ENCODE peak calls at places on chromosomes 3 and 15, in five cellular contexts. B, H, C, E and U are unnamed samples. For H3K4me1, the result is how much of the 10 kb centered on the place peaks cover.

GRCh38 chr15:84611631-84612030 is 10.8 kb downstream of the ZSCAN2 start:
- DNase-seq in B (peak), H (no peak), C (no peak), E (no peak), U (no peak)

GRCh38 chr15:90915216-90915807 is 12.2 kb downstream of the MAN2A2 start:
- DNase-seq in B (no peak), H (no peak), C (no peak), E (no peak), U (no peak)

GRCh38 chr3:120498947-120499346 is 48.2 kb upstream of the FSTL1 start:
- DNase-seq in B (peak), H (no peak), C (no peak), E (no peak), U (peak)

GRCh38 chr15:82178061-82178460 is 84.5 kb downstream of the EFL1 start:
- DNase-seq in B (peak), H (no peak), C (no peak), E (no peak), U (no peak)

GRCh38 chr3:171314341-171314740 is 145.9 kb downstream of the TNIK start:
- DNase-seq in B (no peak), H (no peak), C (no peak), E (no peak), U (no peak)

GRCh38 chr3:61979645-61980430 is 393.5 kb downstream of the FEZF2 start:
- DNase-seq in B (no peak), H (no peak), C (no peak), E (no peak), U (no peak)

GRCh38 chr3:30162579-30162978 is 443.8 kb upstream of the TGFBR2 start:
- DNase-seq in B (peak), H (no peak), C (no peak), E (no peak), U (no peak)

GRCh38 chr15:73225358-73226015 is 143.3 kb downstream of the HCN4 start:
- DNase-seq in B (no peak), H (no peak), C (no peak), E (no peak), U (no peak)

GRCh38 chr3:47420511-47421484 is 40.0 kb downstream of the PTPN23 start:
- DNase-seq in B (peak), H (peak), C (peak), E (peak), U (peak)

GRCh38 chr3:122680381-122681293 is at the start of gene PARP14:
- DNase-seq in B (peak), H (no peak), C (peak), E (peak), U (peak)

GRCh38 chr3:182682263-182683229 is 110.8 kb upstream of the ATP11B start:
- DNase-seq in B (peak), H (no peak), C (no peak), E (peak), U (no peak)

GRCh38 chr3:33658039-33658438 is 60.0 kb downstream of the CLASP2 start:
- DNase-seq in B (no peak), H (no peak), C (no peak), E (no peak), U (no peak)
- H3K4me3 ChIP-seq in B (no peak), H (no peak), C (peak), E (peak), U (no peak)

DNA sequence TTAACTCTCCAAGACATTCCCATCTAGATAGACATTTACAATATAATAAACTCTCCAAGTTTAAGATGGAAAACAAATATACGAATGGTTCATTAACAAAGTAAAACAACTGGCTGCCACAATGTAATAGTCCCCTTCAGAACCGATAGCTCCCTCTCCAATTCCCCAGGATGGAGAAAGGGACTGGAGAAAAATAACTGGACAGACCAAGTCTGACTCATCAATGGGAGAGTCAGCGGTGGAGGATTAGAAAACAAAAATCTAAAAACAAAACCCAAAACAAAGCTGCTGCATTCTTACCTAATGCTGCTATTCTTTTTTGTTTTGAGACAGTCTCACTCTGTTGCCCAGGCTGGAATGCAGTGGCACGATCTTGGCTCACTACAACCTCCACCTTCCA is 468.1 kb downstream of the SHQ1 start:
- DNase-seq in B (peak), H (no peak), C (no peak), E (no peak), U (no peak)
- H3K4me1 ChIP-seq in B (under half), H (under half), C (under half), E (under half), U (under half)

GRCh38 chr3:11136871-11137626 is 17.2 kb upstream of the HRH1 start:
- DNase-seq in B (peak), H (no peak), C (peak), E (no peak), U (peak)

GRCh38 chr3:11136116-11136515 is 18.2 kb upstream of the HRH1 start:
- DNase-seq in B (peak), H (no peak), C (peak), E (no peak), U (no peak)

GRCh38 chr3:11137627-11137959 is 16.7 kb upstream of the HRH1 start:
- DNase-seq in B (no peak), H (no peak), C (no peak), E (no peak), U (no peak)

GRCh38 chr3:11132861-11133260 is 21.4 kb upstream of the HRH1 start:
- DNase-seq in B (no peak), H (no peak), C (no peak), E (no peak), U (no peak)

GRCh38 chr3:11134794-11135193 is 19.5 kb upstream of the HRH1 start:
- DNase-seq in B (peak), H (no peak), C (no peak), E (no peak), U (no peak)
- TF ChIP-seq CTCF in B (no peak), H (no peak), C (no peak), E (no peak), U (no peak)

GRCh38 chr15:63035977-63036376 is 6.6 kb upstream of the TPM1 start:
- DNase-seq in B (no peak), H (no peak), C (no peak), E (no peak), U (no peak)
- H3K4me3 ChIP-seq in B (no peak), H (no peak), C (no peak), E (no peak), U (no peak)

GRCh38 chr15:66502491-66502890 is 2.2 kb downstream of the RPL4 start:
- DNase-seq in B (no peak), H (no peak), C (no peak), E (no peak), U (no peak)

GRCh38 chr15:66504563-66505429 is at the start of the genes RPL4 and ZWILCH:
- DNase-seq in B (peak), H (peak), C (peak), E (peak), U (peak)

GRCh38 chr15:66505430-66505811 is 295 bp downstream of the ZWILCH start:
- DNase-seq in B (peak), H (no peak), C (no peak), E (no peak), U (no peak)

GRCh38 chr15:66505818-66506217 is 692 bp downstream of the ZWILCH start:
- DNase-seq in B (no peak), H (no peak), C (no peak), E (no peak), U (no peak)

GRCh38 chr15:66503780-66504562 is 684 bp downstream of the RPL4 start:
- DNase-seq in B (no peak), H (no peak), C (no peak), E (no peak), U (no peak)
- H3K4me1 ChIP-seq in B (under half), H (under half), C (under half), E (under half), U (under half)

DNA sequence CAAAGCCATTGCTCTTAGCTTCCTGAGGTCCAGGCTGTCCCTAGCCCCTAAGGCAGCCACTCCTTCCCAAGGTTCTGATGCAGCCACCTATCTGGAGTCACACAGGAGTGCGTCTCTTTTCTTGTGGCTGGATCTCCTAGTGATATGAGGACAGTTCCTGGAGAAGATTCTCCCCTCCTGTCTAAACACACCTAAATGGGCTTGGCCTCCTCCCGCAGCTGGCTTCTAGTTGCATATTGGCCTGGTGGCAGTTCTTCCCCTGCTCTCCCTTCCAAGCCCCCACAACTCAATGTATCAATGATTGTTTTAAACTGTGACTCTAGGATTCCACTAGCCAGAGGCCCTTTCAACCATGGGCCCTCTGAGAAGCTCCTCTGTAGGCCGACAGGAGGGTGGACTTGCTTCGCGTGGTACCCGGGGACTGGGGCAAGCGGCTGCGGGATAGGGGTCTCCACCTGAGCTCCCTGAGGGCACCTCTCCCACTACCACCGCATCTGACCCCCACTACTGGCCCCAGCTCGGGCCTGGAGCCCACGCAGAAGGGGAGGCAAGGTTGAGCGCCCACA is 1.4 kb downstream of the ITGA11 start:
- DNase-seq in B (no peak), H (no peak), C (peak), E (no peak), U (no peak)
- TF ChIP-seq CTCF in B (no peak), H (no peak), C (no peak), E (no peak), U (no peak)

GRCh38 chr3:51682079-51682478 is 11.0 kb downstream of the TEX264 start:
- DNase-seq in B (peak), H (peak), C (no peak), E (no peak), U (peak)
- H3K4me3 ChIP-seq in B (no peak), H (no peak), C (no peak), E (no peak), U (no peak)

GRCh38 chr3:186782542-186783069 is 771 bp upstream of the EIF4A2 start:
- DNase-seq in B (no peak), H (no peak), C (no peak), E (no peak), U (no peak)
- H3K4me1 ChIP-seq in B (under half), H (under half), C (under half), E (under half), U (under half)

DNA sequence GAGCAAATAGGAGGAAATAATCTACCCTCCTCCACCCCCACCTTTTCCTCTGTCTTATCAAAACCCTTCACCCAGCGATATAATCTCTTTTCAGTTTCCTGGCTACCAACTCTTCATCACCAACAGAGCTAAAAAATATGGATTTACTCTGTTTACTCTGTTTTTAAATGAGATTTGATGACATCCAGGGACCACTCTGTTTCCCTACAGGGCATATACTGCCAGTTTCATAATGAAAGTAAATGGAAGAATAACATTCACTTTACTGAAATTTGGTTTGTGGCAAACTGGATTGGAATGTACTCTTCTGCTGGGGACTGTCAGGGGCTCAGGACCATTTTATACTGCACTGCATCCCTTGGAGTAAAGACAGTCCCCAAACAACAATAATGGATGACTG is 80.1 kb upstream of the PTX3 start:
- DNase-seq in B (no peak), H (no peak), C (no peak), E (no peak), U (no peak)
- TF ChIP-seq CTCF in B (no peak), H (no peak), C (no peak), E (no peak), U (no peak)

GRCh38 chr15:41659855-41660234 is 360 bp upstream of the MGA start:
- DNase-seq in B (no peak), H (peak), C (peak), E (no peak), U (no peak)
- H3K4me3 ChIP-seq in B (peak), H (peak), C (peak), E (peak), U (peak)